ENCODE peak calls at places on chromosomes 1 and 21, in eight cellular contexts. U is WERI-Rb-1, A is left ventricle myocardium superior, Q is ACHN, R is nephron progenitor cell, C is GM13976, K is NCI-H460, M is mammary epithelial cell. S is an unnamed sample.

GRCh38 chr1:235133086-235133485 is 4.4 kb upstream of the TOMM20 start:
- DNase-seq in U (no peak), A (no peak), Q (no peak), R (no peak), C (no peak), K (no peak), M (no peak), S (no peak)

GRCh38 chr1:171563675-171564074 is 58.4 kb upstream of the MYOCOS start:
- DNase-seq in U (no peak), A (no peak), Q (no peak), R (no peak), C (no peak), K (no peak), M (peak), S (no peak)

GRCh38 chr1:226424228-226425003 is 16.5 kb upstream of the PARP1 start:
- DNase-seq in U (no peak), A (no peak), Q (peak), R (no peak), C (peak), K (peak), M (peak), S (peak)

GRCh38 chr1:247442164-247442563 is 15.7 kb downstream of the OR2B11 start:
- DNase-seq in U (no peak), A (no peak), Q (no peak), R (no peak), C (no peak), K (no peak), M (no peak), S (no peak)

GRCh38 chr1:201085902-201086735 is 26.1 kb downstream of the CACNA1S start:
- DNase-seq in U (peak), A (peak), Q (peak), R (peak), C (peak), K (peak), M (peak), S (peak)

GRCh38 chr1:39405358-39405757 is 86.1 kb upstream of the BMP8A start:
- DNase-seq in U (no peak), A (no peak), Q (no peak), R (no peak), C (no peak), K (no peak), M (no peak), S (no peak)

GRCh38 chr1:18109058-18109755 is 1.6 kb downstream of the IGSF21 start:
- DNase-seq in U (peak), A (peak), Q (no peak), R (no peak), C (no peak), K (no peak), M (no peak), S (no peak)

GRCh38 chr1:113541108-113541507 is 150.8 kb downstream of the MAGI3 start:
- DNase-seq in U (no peak), A (no peak), Q (no peak), R (no peak), C (no peak), K (no peak), M (no peak), S (no peak)

GRCh38 chr1:183841950-183842816 is 37.3 kb downstream of the RGL1 start:
- DNase-seq in U (no peak), A (no peak), Q (peak), R (no peak), C (peak), K (no peak), M (peak), S (peak)

GRCh38 chr1:91754348-91754747 is 131.6 kb downstream of the TGFBR3 start:
- DNase-seq in U (no peak), A (no peak), Q (no peak), R (no peak), C (peak), K (no peak), M (peak), S (peak)

GRCh38 chr1:39646232-39647081 is 7.0 kb upstream of the HEYL start:
- DNase-seq in U (peak), A (peak), Q (no peak), R (peak), C (no peak), K (no peak), M (no peak), S (peak)

GRCh38 chr21:29149771-29150425 is 19.5 kb downstream of the MAP3K7CL start:
- DNase-seq in U (no peak), A (no peak), Q (no peak), R (no peak), C (no peak), K (no peak), M (no peak), S (no peak)

GRCh38 chr1:64983110-64983509 is 16.8 kb upstream of the JAK1 start:
- DNase-seq in U (no peak), A (no peak), Q (peak), R (no peak), C (no peak), K (no peak), M (peak), S (no peak)